ENCODE peak calls at places on chromosomes 12 and 14, in five cellular contexts. One of them, this sample, is unnamed. For H3K4me1, the result is how much of the 10 kb centered on the place peaks cover.

GRCh38 chr14:52005625-52006024 is 16.3 kb downstream of the RTRAF start:
- DNase-seq in left ventricle myocardium inferior: no peak
- DNase-seq in right lobe of liver: no peak
- DNase-seq in fibroblast of lung: no peak
- DNase-seq in thoracic aorta: no peak
- DNase-seq in this sample: no peak

GRCh38 chr14:93075891-93076290 is 39.8 kb downstream of the ITPK1 start:
- DNase-seq in left ventricle myocardium inferior: no peak
- DNase-seq in right lobe of liver: no peak
- DNase-seq in fibroblast of lung: no peak
- DNase-seq in thoracic aorta: no peak
- DNase-seq in this sample: no peak

GRCh38 chr12:105386431-105386830 is 55.9 kb downstream of the C12orf75 start:
- DNase-seq in left ventricle myocardium inferior: no peak
- DNase-seq in right lobe of liver: no peak
- DNase-seq in fibroblast of lung: no peak
- DNase-seq in thoracic aorta: no peak
- DNase-seq in this sample: no peak

GRCh38 chr12:117733292-117733805 is 235.4 kb downstream of the KSR2 start:
- DNase-seq in left ventricle myocardium inferior: no peak
- DNase-seq in right lobe of liver: no peak
- DNase-seq in fibroblast of lung: no peak
- DNase-seq in thoracic aorta: no peak
- DNase-seq in this sample: no peak

GRCh38 chr12:126353604-126354003 is 1288.4 kb downstream of the AACS start:
- DNase-seq in left ventricle myocardium inferior: no peak
- DNase-seq in right lobe of liver: no peak
- DNase-seq in fibroblast of lung: peak
- DNase-seq in thoracic aorta: no peak
- DNase-seq in this sample: no peak

GRCh38 chr12:15788266-15789214 is 648 bp downstream of the EPS8 start:
- DNase-seq in left ventricle myocardium inferior: peak
- DNase-seq in right lobe of liver: peak
- DNase-seq in fibroblast of lung: peak
- DNase-seq in thoracic aorta: no peak
- DNase-seq in this sample: peak

GRCh38 chr14:64632056-64632455 is 72.2 kb upstream of the PLEKHG3 start:
- DNase-seq in left ventricle myocardium inferior: no peak
- DNase-seq in right lobe of liver: no peak
- DNase-seq in fibroblast of lung: no peak
- DNase-seq in thoracic aorta: no peak
- DNase-seq in this sample: no peak

GRCh38 chr12:62720661-62721330 is 214.2 kb downstream of the PPM1H start:
- DNase-seq in left ventricle myocardium inferior: no peak
- DNase-seq in right lobe of liver: no peak
- DNase-seq in fibroblast of lung: peak
- DNase-seq in thoracic aorta: no peak
- DNase-seq in this sample: no peak

GRCh38 chr14:79483472-79483871 is 727.8 kb downstream of the DIO2 start:
- DNase-seq in left ventricle myocardium inferior: no peak
- DNase-seq in right lobe of liver: no peak
- DNase-seq in fibroblast of lung: peak
- DNase-seq in thoracic aorta: no peak
- DNase-seq in this sample: no peak

GRCh38 chr12:28025821-28026505 is 53.4 kb upstream of the PTHLH start:
- DNase-seq in left ventricle myocardium inferior: no peak
- DNase-seq in right lobe of liver: no peak
- DNase-seq in fibroblast of lung: no peak
- DNase-seq in thoracic aorta: no peak
- DNase-seq in this sample: no peak

GRCh38 chr12:89838846-89839245 is 130.2 kb upstream of the ATP2B1 start:
- DNase-seq in left ventricle myocardium inferior: no peak
- DNase-seq in right lobe of liver: no peak
- DNase-seq in fibroblast of lung: no peak
- DNase-seq in thoracic aorta: no peak
- DNase-seq in this sample: no peak

GRCh38 chr12:106133136-106134087 is 5.3 kb downstream of the NUAK1 start:
- DNase-seq in left ventricle myocardium inferior: no peak
- DNase-seq in right lobe of liver: no peak
- DNase-seq in fibroblast of lung: no peak
- DNase-seq in thoracic aorta: no peak
- DNase-seq in this sample: no peak

GRCh38 chr14:68409355-68409754 is 383.5 kb downstream of the ZFP36L1 start:
- DNase-seq in left ventricle myocardium inferior: no peak
- DNase-seq in right lobe of liver: no peak
- DNase-seq in fibroblast of lung: no peak
- DNase-seq in thoracic aorta: no peak
- DNase-seq in this sample: no peak

GRCh38 chr12:129076466-129077325 is 223.4 kb downstream of the GLT1D1 start:
- DNase-seq in left ventricle myocardium inferior: no peak
- DNase-seq in right lobe of liver: no peak
- DNase-seq in fibroblast of lung: no peak
- DNase-seq in thoracic aorta: no peak
- DNase-seq in this sample: no peak

GRCh38 chr14:36256131-36256801 is 64.2 kb downstream of the MBIP start:
- DNase-seq in left ventricle myocardium inferior: no peak
- DNase-seq in right lobe of liver: no peak
- DNase-seq in fibroblast of lung: peak
- DNase-seq in thoracic aorta: no peak
- DNase-seq in this sample: peak

GRCh38 chr14:45251912-45252311 is 1.1 kb downstream of the MIS18BP1 start:
- DNase-seq in left ventricle myocardium inferior: no peak
- DNase-seq in right lobe of liver: no peak
- DNase-seq in fibroblast of lung: peak
- DNase-seq in thoracic aorta: no peak
- DNase-seq in this sample: no peak

GRCh38 chr12:6363010-6363329 is 12.4 kb downstream of the SCNN1A start:
- DNase-seq in left ventricle myocardium inferior: no peak
- DNase-seq in right lobe of liver: no peak
- DNase-seq in fibroblast of lung: no peak
- DNase-seq in thoracic aorta: no peak
- DNase-seq in this sample: no peak

GRCh38 chr12:6362383-6362782 is 13.0 kb downstream of the SCNN1A start:
- DNase-seq in left ventricle myocardium inferior: no peak
- DNase-seq in right lobe of liver: no peak
- DNase-seq in fibroblast of lung: no peak
- DNase-seq in thoracic aorta: no peak
- DNase-seq in this sample: no peak

GRCh38 chr12:6361834-6362233 is 13.5 kb downstream of the SCNN1A start:
- DNase-seq in left ventricle myocardium inferior: peak
- DNase-seq in right lobe of liver: peak
- DNase-seq in fibroblast of lung: peak
- DNase-seq in thoracic aorta: no peak
- DNase-seq in this sample: peak

GRCh38 chr12:6363330-6364036 is 11.9 kb downstream of the SCNN1A start:
- DNase-seq in left ventricle myocardium inferior: peak
- DNase-seq in right lobe of liver: peak
- DNase-seq in fibroblast of lung: peak
- DNase-seq in thoracic aorta: no peak
- DNase-seq in this sample: peak

DNA sequence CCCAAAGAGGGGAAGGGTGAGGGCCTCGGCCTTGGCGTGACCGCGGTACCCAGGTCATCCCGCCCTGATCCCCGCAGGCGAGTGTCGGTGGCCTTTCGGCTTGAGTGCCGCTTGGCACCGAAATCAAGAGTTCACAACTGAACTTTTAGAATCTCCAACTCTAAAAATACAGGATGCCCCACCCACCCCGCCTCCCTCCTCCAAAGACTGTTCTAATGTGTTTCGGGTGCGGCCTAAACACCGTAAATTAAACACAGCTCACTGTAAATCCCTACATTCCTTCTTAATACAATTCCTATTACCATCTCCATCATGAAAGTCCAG is 11.4 kb downstream of the SCNN1A start:
- DNase-seq in left ventricle myocardium inferior: peak
- DNase-seq in right lobe of liver: peak
- DNase-seq in fibroblast of lung: no peak
- DNase-seq in thoracic aorta: no peak
- DNase-seq in this sample: no peak
- H3K27ac ChIP-seq in left ventricle myocardium inferior: peak
- H3K27ac ChIP-seq in right lobe of liver: peak
- H3K27ac ChIP-seq in fibroblast of lung: no peak
- H3K27ac ChIP-seq in thoracic aorta: peak
- H3K27ac ChIP-seq in this sample: peak

DNA sequence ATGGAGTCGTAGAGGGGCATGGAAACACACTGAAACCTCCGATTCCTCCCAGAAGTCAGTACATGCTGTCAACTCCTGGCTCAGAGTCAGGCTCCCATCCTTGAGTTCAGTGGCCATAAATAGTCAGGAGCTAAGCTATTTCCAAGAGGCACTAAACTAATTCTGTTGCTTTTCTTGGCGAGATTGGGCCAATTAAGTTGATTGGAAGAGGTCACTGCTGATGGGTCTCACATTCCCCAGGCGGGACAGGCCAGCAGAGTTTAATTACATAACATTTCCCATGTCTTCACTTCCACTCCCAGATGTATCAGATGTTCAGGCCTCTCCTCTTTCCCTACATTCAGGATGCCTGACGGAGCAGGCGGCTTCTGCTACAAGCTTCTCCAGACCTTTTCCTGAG is 5.2 kb downstream of the NTF3 start:
- DNase-seq in left ventricle myocardium inferior: no peak
- DNase-seq in right lobe of liver: no peak
- DNase-seq in fibroblast of lung: no peak
- DNase-seq in thoracic aorta: no peak
- DNase-seq in this sample: no peak
- H3K4me1 ChIP-seq in left ventricle myocardium inferior: half or more
- H3K4me1 ChIP-seq in right lobe of liver: under half
- H3K4me1 ChIP-seq in fibroblast of lung: under half
- H3K4me1 ChIP-seq in thoracic aorta: half or more
- H3K4me1 ChIP-seq in this sample: half or more

GRCh38 chr12:111384596-111384995 is 15.7 kb upstream of the PHETA1 start:
- DNase-seq in left ventricle myocardium inferior: no peak
- DNase-seq in right lobe of liver: no peak
- DNase-seq in fibroblast of lung: no peak
- DNase-seq in thoracic aorta: no peak
- DNase-seq in this sample: no peak
- H3K27ac ChIP-seq in left ventricle myocardium inferior: no peak
- H3K27ac ChIP-seq in right lobe of liver: no peak
- H3K27ac ChIP-seq in fibroblast of lung: no peak
- H3K27ac ChIP-seq in thoracic aorta: no peak
- H3K27ac ChIP-seq in this sample: no peak

GRCh38 chr12:111446044-111446581 is 40.4 kb downstream of the SH2B3 start:
- DNase-seq in left ventricle myocardium inferior: no peak
- DNase-seq in right lobe of liver: peak
- DNase-seq in fibroblast of lung: peak
- DNase-seq in thoracic aorta: no peak
- DNase-seq in this sample: no peak
- H3K4me1 ChIP-seq in left ventricle myocardium inferior: half or more
- H3K4me1 ChIP-seq in right lobe of liver: under half
- H3K4me1 ChIP-seq in fibroblast of lung: under half
- H3K4me1 ChIP-seq in thoracic aorta: under half
- H3K4me1 ChIP-seq in this sample: under half

GRCh38 chr12:76265424-76266180 is 82.6 kb downstream of the BBS10 start:
- DNase-seq in left ventricle myocardium inferior: no peak
- DNase-seq in right lobe of liver: no peak
- DNase-seq in fibroblast of lung: no peak
- DNase-seq in thoracic aorta: no peak
- DNase-seq in this sample: no peak

GRCh38 chr12:76268267-76268666 is 79.9 kb downstream of the BBS10 start:
- DNase-seq in left ventricle myocardium inferior: no peak
- DNase-seq in right lobe of liver: no peak
- DNase-seq in fibroblast of lung: no peak
- DNase-seq in thoracic aorta: no peak
- DNase-seq in this sample: no peak

GRCh38 chr12:76260390-76260748 is 87.8 kb downstream of the BBS10 start:
- DNase-seq in left ventricle myocardium inferior: no peak
- DNase-seq in right lobe of liver: no peak
- DNase-seq in fibroblast of lung: peak
- DNase-seq in thoracic aorta: no peak
- DNase-seq in this sample: no peak

GRCh38 chr12:76266797-76267196 is 81.4 kb downstream of the BBS10 start:
- DNase-seq in left ventricle myocardium inferior: peak
- DNase-seq in right lobe of liver: no peak
- DNase-seq in fibroblast of lung: peak
- DNase-seq in thoracic aorta: no peak
- DNase-seq in this sample: peak

DNA sequence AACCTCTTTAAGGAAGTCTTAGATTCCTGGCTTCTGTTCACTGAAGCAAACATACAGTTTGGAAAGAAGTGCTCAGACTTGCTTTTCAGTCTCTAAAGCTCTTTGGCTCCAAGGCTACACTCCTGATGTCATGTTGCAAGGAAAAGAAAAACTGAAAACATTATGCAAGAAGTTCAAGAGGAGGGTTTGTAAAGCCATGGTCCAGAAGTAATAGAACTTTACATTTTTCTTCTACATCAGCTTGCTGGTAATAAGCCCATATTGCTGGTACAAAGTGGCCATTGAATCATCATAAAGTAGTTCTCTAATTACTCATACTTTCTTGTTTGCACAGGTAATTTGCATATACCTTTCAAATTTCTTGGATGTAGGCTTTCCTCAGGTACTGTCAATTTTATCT is 83.6 kb downstream of the BBS10 start:
- DNase-seq in left ventricle myocardium inferior: no peak
- DNase-seq in right lobe of liver: no peak
- DNase-seq in fibroblast of lung: peak
- DNase-seq in thoracic aorta: no peak
- DNase-seq in this sample: no peak
- H3K27ac ChIP-seq in left ventricle myocardium inferior: no peak
- H3K27ac ChIP-seq in right lobe of liver: no peak
- H3K27ac ChIP-seq in fibroblast of lung: no peak
- H3K27ac ChIP-seq in thoracic aorta: no peak
- H3K27ac ChIP-seq in this sample: no peak

This sample was measured in tibial artery.